ENCODE peak calls at places on chromosome 13, in ten cellular contexts. A is activated T-cell treated with anti-CD3 and anti-CD28 coated beads, Interleukin-2, amount 50 U/mL, for 72 hours; R is frontal cortex; C is Caco-2; B is heart left ventricle; E is hypothalamus; F is NCI-H2107; T is erythroblast; N is Right ventricle myocardium superior; D is hepatocyte. L is an unnamed sample.

GRCh38 chr13:44719857-44720671 is 143.9 kb upstream of the TSC22D1 start:
- DNase-seq in A (no peak), R (no peak), C (no peak), B (no peak), E (no peak), F (no peak), T (no peak), N (no peak), D (no peak), L (peak)

GRCh38 chr13:108154421-108154858 is 60.9 kb downstream of the LIG4 start:
- DNase-seq in A (no peak), R (no peak), C (peak), B (no peak), E (no peak), F (no peak), T (no peak), N (no peak), D (peak), L (no peak)

GRCh38 chr13:79290595-79291244 is 115.3 kb downstream of the RBM26 start:
- DNase-seq in A (no peak), R (no peak), C (no peak), B (no peak), E (no peak), F (no peak), T (peak), N (no peak), D (no peak), L (no peak)

GRCh38 chr13:54029226-54029625 is 1000.6 kb downstream of the OLFM4 start:
- DNase-seq in A (no peak), R (no peak), C (no peak), B (no peak), E (no peak), F (no peak), T (no peak), N (no peak), D (peak), L (no peak)

GRCh38 chr13:105442941-105443340 is 1092.5 kb downstream of the EFNB2 start:
- DNase-seq in A (no peak), R (no peak), C (no peak), B (peak), E (no peak), F (no peak), T (peak), N (no peak), D (peak), L (peak)

GRCh38 chr13:51879133-51879532 is 17.4 kb downstream of the CCDC70 start:
- DNase-seq in A (no peak), R (no peak), C (no peak), B (no peak), E (no peak), F (no peak), T (no peak), N (no peak), D (no peak), L (no peak)

GRCh38 chr13:27536361-27537101 is 83.8 kb downstream of the LNX2 start:
- DNase-seq in A (no peak), R (no peak), C (no peak), B (no peak), E (no peak), F (no peak), T (no peak), N (no peak), D (no peak), L (no peak)

GRCh38 chr13:23375007-23375971 is 58.2 kb downstream of the SACS start:
- DNase-seq in A (peak), R (peak), C (peak), B (peak), E (peak), F (peak), T (peak), N (peak), D (peak), L (peak)

GRCh38 chr13:46544811-46545210 is 8.2 kb upstream of the LRCH1 start:
- DNase-seq in A (no peak), R (no peak), C (no peak), B (no peak), E (no peak), F (no peak), T (no peak), N (no peak), D (no peak), L (no peak)

GRCh38 chr13:42876810-42877550 is 95.6 kb downstream of the FAM216B start:
- DNase-seq in A (no peak), R (no peak), C (no peak), B (no peak), E (no peak), F (no peak), T (no peak), N (no peak), D (no peak), L (no peak)

GRCh38 chr13:97112451-97113152 is 109.5 kb upstream of the MBNL2 start:
- DNase-seq in A (no peak), R (no peak), C (no peak), B (no peak), E (no peak), F (no peak), T (no peak), N (no peak), D (no peak), L (no peak)

L was measured in GM04503.